ENCODE peak calls at places on chromosomes 4 and X, in seven cellular contexts. L is IMR-90, E is transverse colon, S is stomach, M is testis, Y is uterus, R is thyroid gland. J is an unnamed sample. For H3K4me1, the result is how much of the 10 kb centered on the place peaks cover.

GRCh38 chr4:55001538-55001937 is 123.9 kb downstream of the KDR start:
- DNase-seq in Y (no peak), M (no peak), L (no peak), R (no peak), E (no peak), S (no peak), J (no peak)

GRCh38 chr4:188663369-188663768 is 524.1 kb downstream of the TRIML1 start:
- DNase-seq in Y (no peak), L (no peak), E (no peak), R (no peak), S (no peak), M (no peak), J (no peak)

GRCh38 chr4:76067652-76068286 is 6.7 kb upstream of the ART3 start:
- DNase-seq in E (peak), M (peak), Y (peak), S (peak), L (peak), R (peak), J (peak)

GRCh38 chrX:44036336-44036735 is 63.1 kb upstream of the NDP start:
- DNase-seq in E (no peak), M (no peak), R (no peak), S (no peak), Y (no peak), L (peak), J (no peak)

GRCh38 chr4:91113130-91113706 is 986.0 kb downstream of the CCSER1 start:
- DNase-seq in M (no peak), Y (no peak), R (no peak), L (peak), E (no peak), S (no peak), J (no peak)

GRCh38 chrX:45788941-45789348 is 588.3 kb upstream of the DIPK2B start:
- DNase-seq in E (no peak), R (peak), Y (peak), L (peak), M (no peak), S (no peak), J (no peak)

GRCh38 chrX:123975180-123975579 is 13.7 kb downstream of the STAG2 start:
- DNase-seq in M (no peak), Y (no peak), L (peak), E (no peak), S (no peak), R (no peak), J (no peak)

GRCh38 chr4:26272654-26273307 is 48.0 kb upstream of the RBPJ start:
- DNase-seq in E (no peak), M (no peak), Y (no peak), R (no peak), S (no peak), L (no peak), J (no peak)

GRCh38 chrX:46913710-46914109 is 1.5 kb downstream of the JADE3 start:
- DNase-seq in M (peak), L (peak), Y (peak), E (peak), R (peak), S (peak), J (peak)

GRCh38 chrX:39301041-39301440 is 499.8 kb downstream of the MID1IP1 start:
- DNase-seq in M (no peak), Y (no peak), L (no peak), S (no peak), E (no peak), R (no peak), J (no peak)

GRCh38 chr4:41257257-41257900 is 651 bp downstream of the UCHL1 start:
- DNase-seq in E (peak), R (peak), M (peak), L (peak), S (peak), Y (no peak), J (peak)

GRCh38 chr4:133152330-133152791 is 3.3 kb downstream of the PCDH10 start:
- DNase-seq in R (no peak), M (no peak), S (no peak), Y (no peak), L (no peak), E (no peak), J (no peak)

GRCh38 chrX:155632424-155633100 is 19.8 kb upstream of the TMLHE start:
- DNase-seq in E (no peak), L (peak), S (no peak), Y (no peak), M (no peak), R (no peak), J (no peak)

GRCh38 chr4:1385373-1386340 is 20.6 kb downstream of the NKX1-1 start:
- DNase-seq in S (no peak), R (no peak), L (no peak), M (no peak), E (no peak), Y (no peak), J (peak)

GRCh38 chrX:51694254-51694653 is 11.6 kb upstream of the CENPVL2 start:
- DNase-seq in Y (no peak), S (no peak), E (no peak), M (no peak), R (no peak), L (no peak), J (no peak)

GRCh38 chrX:21745756-21746155 is 12.2 kb downstream of the SMPX start:
- DNase-seq in M (peak), Y (no peak), S (peak), E (peak), L (peak), R (peak), J (peak)

GRCh38 chrX:20829665-20830481 is 544.3 kb upstream of the CNKSR2 start:
- DNase-seq in M (no peak), L (no peak), R (no peak), S (no peak), E (no peak), Y (no peak), J (no peak)

GRCh38 chr4:126267689-126268088 is 952.9 kb downstream of the FAT4 start:
- DNase-seq in E (no peak), L (peak), Y (no peak), R (no peak), S (no peak), M (no peak), J (no peak)

GRCh38 chr4:44495136-44495535 is 46.5 kb upstream of the KCTD8 start:
- DNase-seq in L (no peak), M (no peak), S (no peak), R (no peak), E (no peak), Y (no peak), J (no peak)

GRCh38 chr4:147794787-147795413 is 63.0 kb downstream of the ARHGAP10 start:
- DNase-seq in R (no peak), S (no peak), Y (no peak), E (no peak), L (no peak), M (no peak), J (no peak)

GRCh38 chr4:112099701-112100289 is 45.5 kb upstream of the FAM241A start:
- DNase-seq in R (no peak), L (peak), E (no peak), Y (no peak), M (no peak), S (no peak), J (no peak)

GRCh38 chrX:130378008-130378669 is 7.3 kb downstream of the GPR119 start:
- DNase-seq in M (no peak), R (no peak), S (no peak), L (no peak), Y (no peak), E (no peak), J (no peak)

GRCh38 chr4:7826176-7826908 is 113.3 kb downstream of the AFAP1 start:
- DNase-seq in S (no peak), R (no peak), E (no peak), L (no peak), M (no peak), Y (no peak), J (no peak)
- H3K4me1 ChIP-seq in S (under half), R (under half), E (under half), L (under half), M (under half), Y (under half), J (under half)

DNA sequence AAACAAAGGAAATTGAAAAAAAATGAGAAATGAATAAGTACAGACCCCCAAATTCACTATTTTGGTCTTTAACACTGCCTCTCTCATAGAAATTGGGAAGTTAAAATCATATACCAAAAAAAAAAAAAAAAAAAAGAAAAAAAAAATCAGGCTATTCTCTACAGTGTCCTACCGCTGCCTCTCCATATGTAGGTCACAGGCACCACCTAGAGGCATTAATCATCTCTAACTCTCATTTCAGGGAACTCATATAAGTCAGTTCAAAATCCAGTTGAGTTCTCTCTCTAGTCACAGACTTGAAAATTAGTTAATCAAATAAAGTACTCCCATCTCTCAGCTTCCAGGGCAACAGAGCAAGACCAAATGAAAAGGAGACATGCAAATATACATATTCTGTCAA is 47.9 kb downstream of the COX18 start:
- DNase-seq in L (peak), S (no peak), E (no peak), Y (no peak), M (no peak), R (no peak), J (no peak)
- TF ChIP-seq CTCF in L (peak), S (no peak), E (no peak), Y (no peak), M (no peak), R (no peak), J (no peak)

GRCh38 chr4:165631208-165631894 is 241.7 kb upstream of the TLL1 start:
- DNase-seq in R (no peak), S (no peak), L (no peak), M (no peak), Y (no peak), E (no peak), J (no peak)
- TF ChIP-seq POLR2A in R (no peak), S (no peak), L (no peak), M (no peak), Y (no peak), E (no peak), J (no peak)

DNA sequence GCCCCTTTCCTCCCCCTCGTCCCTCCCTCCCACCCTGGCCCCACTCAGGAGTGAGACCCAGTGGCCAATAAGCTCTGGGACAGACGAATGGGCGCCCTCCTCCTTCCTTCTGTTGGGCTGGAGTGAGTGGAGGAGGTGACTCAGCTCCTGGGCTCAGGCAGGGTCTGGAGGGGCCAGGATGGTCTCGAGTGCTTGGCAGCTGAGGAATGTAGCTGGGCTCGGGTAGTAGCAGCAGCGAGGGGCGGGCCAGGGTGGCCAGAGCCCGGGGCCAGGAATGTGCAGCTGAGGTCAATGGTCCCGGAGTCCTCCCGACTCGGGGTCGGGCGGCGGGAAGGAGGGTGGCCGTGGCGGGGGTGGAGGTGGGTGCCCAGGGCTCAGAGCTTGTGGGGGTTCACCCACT is 15.0 kb downstream of the G6PD start:
- DNase-seq in M (no peak), L (peak), Y (no peak), S (no peak), E (no peak), R (peak), J (no peak)
- H3K4me1 ChIP-seq in M (under half), L (under half), Y (under half), S (under half), E (under half), R (under half), J (under half)

J was measured in body of pancreas.